ENCODE peak calls at places on chromosome 14, in six cellular contexts. Y is kidney, W is A549, H is nephron progenitor cell, F is cardiac muscle cell, S is BE2C. I is an unnamed sample.

GRCh38 chr14:38947343-38947742 is 155.7 kb downstream of the SEC23A start:
- DNase-seq in Y (no peak), W (no peak), H (no peak), F (no peak), S (no peak), I (no peak)

GRCh38 chr14:26276757-26277156 is 321.1 kb downstream of the NOVA1 start:
- DNase-seq in Y (no peak), W (no peak), H (peak; percentile 27), F (no peak), S (no peak), I (peak; percentile 45)

GRCh38 chr14:24432259-24433131 is 2.7 kb downstream of the KHNYN start:
- DNase-seq in Y (no peak), W (no peak), H (no peak), F (no peak), S (no peak), I (no peak)

GRCh38 chr14:23326491-23327332 is 5.5 kb downstream of the PABPN1 start:
- DNase-seq in Y (no peak), W (no peak), H (no peak), F (no peak), S (no peak), I (no peak)

GRCh38 chr14:76923422-76924362 is 97.5 kb downstream of the LRRC74A start:
- DNase-seq in Y (no peak), W (no peak), H (no peak), F (no peak), S (no peak), I (no peak)

GRCh38 chr14:101216725-101217463 is 313.4 kb upstream of the RTL1 start:
- DNase-seq in Y (peak; percentile 15), W (no peak), H (no peak), F (no peak), S (no peak), I (no peak)

GRCh38 chr14:90675399-90675798 is 140.8 kb downstream of the TTC7B start:
- DNase-seq in Y (no peak), W (no peak), H (no peak), F (peak; percentile 48), S (peak; percentile 30), I (no peak)

GRCh38 chr14:36505892-36506731 is 13.9 kb downstream of the NKX2-1 start:
- DNase-seq in Y (peak; percentile 48), W (no peak), H (no peak), F (no peak), S (no peak), I (no peak)

GRCh38 chr14:101134161-101134631 is 230.7 kb upstream of the RTL1 start:
- DNase-seq in Y (no peak), W (no peak), H (no peak), F (no peak), S (no peak), I (no peak)

GRCh38 chr14:26204954-26205479 is 392.8 kb downstream of the NOVA1 start:
- DNase-seq in Y (peak; percentile 74), W (no peak), H (peak; percentile 65), F (peak; percentile 68), S (peak; percentile 5), I (peak; percentile 33)

GRCh38 chr14:31510222-31510621 is 22.4 kb upstream of the GPR33 start:
- DNase-seq in Y (no peak), W (peak; percentile 33), H (no peak), F (peak; percentile 37), S (no peak), I (no peak)

GRCh38 chr14:35347323-35348043 is 55.3 kb downstream of the PSMA6 start:
- DNase-seq in Y (no peak), W (no peak), H (peak; percentile 45), F (no peak), S (no peak), I (no peak)

GRCh38 chr14:39491134-39491541 is 58.9 kb upstream of the FBXO33 start:
- DNase-seq in Y (no peak), W (peak; percentile 15), H (no peak), F (peak; percentile 57), S (no peak), I (no peak)

GRCh38 chr14:105842105-105842504 is 315.7 kb downstream of the TMEM121 start:
- DNase-seq in Y (no peak), W (no peak), H (no peak), F (no peak), S (no peak), I (no peak)

GRCh38 chr14:23366163-23366921 is 1.4 kb upstream of the EFS start:
- DNase-seq in Y (peak; percentile 90), W (no peak), H (peak; percentile 94), F (peak; percentile 85), S (no peak), I (peak; percentile 49)

GRCh38 chr14:23910876-23911210 is 42.7 kb upstream of the DHRS4 start:
- DNase-seq in Y (no peak), W (no peak), H (no peak), F (no peak), S (no peak), I (no peak)

GRCh38 chr14:67748312-67748711 is 46.6 kb downstream of the RDH12 start:
- DNase-seq in Y (no peak), W (no peak), H (no peak), F (no peak), S (no peak), I (no peak)

GRCh38 chr14:99971087-99971928 is 93.9 kb upstream of the EVL start:
- DNase-seq in Y (peak; percentile 91), W (peak; percentile 76), H (peak; percentile 90), F (peak; percentile 91), S (peak; percentile 93), I (peak; percentile 86)

GRCh38 chr14:64763089-64763782 is 59.0 kb downstream of the PLEKHG3 start:
- DNase-seq in Y (peak; percentile 75), W (no peak), H (no peak), F (no peak), S (no peak), I (no peak)

GRCh38 chr14:64762044-64763034 is 58.1 kb downstream of the PLEKHG3 start:
- DNase-seq in Y (peak; percentile 94), W (peak; percentile 90), H (peak; percentile 43), F (peak; percentile 97), S (peak; percentile 97), I (no peak)

GRCh38 chr14:64760916-64761315 is 56.7 kb downstream of the PLEKHG3 start:
- DNase-seq in Y (no peak), W (no peak), H (no peak), F (no peak), S (no peak), I (no peak)

GRCh38 chr14:64760146-64760755 is 56.0 kb downstream of the PLEKHG3 start:
- DNase-seq in Y (peak; percentile 74), W (peak; percentile 91), H (peak; percentile 80), F (peak; percentile 56), S (peak; percentile 71), I (peak; percentile 79)

DNA sequence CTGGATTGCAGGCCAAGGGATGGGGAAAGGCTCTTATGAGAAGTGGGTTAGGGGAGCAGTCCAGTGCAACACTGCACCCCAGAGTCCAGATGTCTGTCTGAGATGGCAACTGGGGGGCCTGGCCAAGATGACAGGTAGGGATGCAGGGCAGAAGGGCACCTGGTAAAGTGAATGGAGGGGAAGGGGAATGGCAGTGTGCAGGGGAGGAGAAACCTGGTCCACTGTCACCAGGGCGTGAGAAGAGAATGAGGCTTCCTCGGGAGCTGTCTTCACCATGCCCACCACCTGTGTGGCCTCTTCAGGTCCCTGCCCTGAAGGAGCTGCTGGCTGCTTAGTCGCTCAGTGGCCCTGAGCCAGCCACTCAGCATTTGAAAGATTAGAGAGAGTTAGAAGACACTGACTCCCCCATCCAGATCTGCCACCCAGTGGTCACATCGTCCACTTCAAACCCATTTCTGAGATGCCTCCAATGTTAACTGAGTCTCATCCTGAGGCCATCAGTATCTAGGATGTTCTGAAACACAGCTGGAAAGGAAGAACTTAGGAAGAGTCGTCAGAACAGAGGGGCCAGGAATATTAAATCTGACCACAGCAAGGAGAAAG is 57.3 kb downstream of the PLEKHG3 start:
- DNase-seq in Y (no peak), W (peak; percentile 53), H (no peak), F (no peak), S (no peak), I (no peak)
- TF ChIP-seq CTCF in Y (no peak), W (peak; percentile 54), H (no peak), F (peak; percentile 7), S (peak; percentile 35), I (no peak)

GRCh38 chr14:69246331-69246730 is 13.6 kb upstream of the GALNT16 start:
- DNase-seq in Y (no peak), W (no peak), H (no peak), F (no peak), S (no peak), I (no peak)

GRCh38 chr14:69252851-69253250 is 7.1 kb upstream of the GALNT16 start:
- DNase-seq in Y (no peak), W (no peak), H (no peak), F (no peak), S (no peak), I (no peak)

GRCh38 chr14:69249603-69250002 is 10.4 kb upstream of the GALNT16 start:
- DNase-seq in Y (no peak), W (no peak), H (no peak), F (no peak), S (no peak), I (no peak)

GRCh38 chr14:69244946-69245345 is 15.0 kb upstream of the GALNT16 start:
- DNase-seq in Y (no peak), W (no peak), H (no peak), F (no peak), S (no peak), I (no peak)

DNA sequence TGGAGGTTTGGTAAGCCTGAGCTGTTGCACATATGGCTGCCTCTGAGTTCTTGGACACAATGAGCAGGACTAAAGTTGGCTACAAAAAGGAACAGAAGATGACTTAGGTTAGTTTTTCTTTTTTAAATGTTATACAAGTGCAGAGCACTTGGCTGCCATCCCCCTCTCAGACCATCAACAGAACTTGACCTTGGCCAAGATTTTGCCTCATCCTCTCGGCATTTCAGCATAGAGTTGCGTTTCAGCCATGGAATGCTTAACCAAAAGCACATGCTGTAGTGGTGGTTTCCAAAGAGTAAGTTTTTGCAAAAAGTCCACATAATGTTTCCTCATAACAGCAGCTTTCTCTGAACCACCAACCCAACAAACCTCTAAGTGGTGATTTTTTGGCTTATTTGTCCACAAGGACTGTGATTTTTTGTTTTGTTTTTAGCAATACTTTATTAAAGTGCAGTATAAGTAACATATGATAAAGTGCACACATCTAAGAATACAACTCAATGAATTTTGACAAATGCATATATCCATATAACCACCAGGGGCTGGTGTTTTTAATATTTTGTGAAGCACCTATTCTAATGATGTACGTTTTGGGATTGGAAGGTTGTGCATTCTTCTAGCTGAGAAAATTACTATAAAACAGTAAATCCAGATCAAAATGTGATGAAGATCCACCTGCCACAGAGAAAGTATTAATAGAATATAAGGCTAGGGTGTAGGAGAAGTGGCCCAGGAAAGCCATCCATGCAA is 12.1 kb upstream of the GALNT16 start:
- DNase-seq in Y (no peak), W (no peak), H (no peak), F (peak; percentile 76), S (no peak), I (no peak)
- TF ChIP-seq CTCF in Y (no peak), W (no peak), H (peak; percentile 25), F (peak; percentile 38), S (peak; percentile 24), I (peak; percentile 76)

GRCh38 chr14:88551094-88551870 is 3.5 kb downstream of the PTPN21 start:
- DNase-seq in Y (peak; percentile 92), W (peak; percentile 91), H (peak; percentile 74), F (peak; percentile 92), S (peak; percentile 89), I (peak; percentile 77)
- TF ChIP-seq CTCF in Y (peak; percentile 57), W (peak; percentile 22), H (no peak), F (peak; percentile 48), S (peak; percentile 37), I (no peak)

DNA sequence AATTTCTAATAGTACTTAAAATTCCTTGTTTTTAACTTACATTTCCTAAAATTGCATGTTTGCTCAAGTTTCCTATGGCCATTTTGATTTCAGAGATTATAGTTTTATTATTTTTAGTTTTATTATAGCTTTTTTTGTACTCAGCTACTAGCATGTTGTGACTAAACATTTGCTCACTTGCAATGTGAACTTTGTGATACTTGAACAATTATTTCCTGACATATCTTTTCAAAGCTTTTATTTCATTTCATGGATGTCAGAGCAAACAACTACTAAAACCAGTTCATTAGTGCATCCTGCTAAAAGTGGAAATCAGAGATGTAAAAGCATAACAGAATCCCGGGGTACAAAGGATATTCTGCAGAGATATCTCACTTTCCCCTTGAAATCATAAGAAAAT is 33.6 kb upstream of the PCNX4 start:
- DNase-seq in Y (no peak), W (no peak), H (no peak), F (no peak), S (no peak), I (no peak)
- TF ChIP-seq CTCF in Y (no peak), W (no peak), H (no peak), F (no peak), S (no peak), I (no peak)